ENCODE peak calls at places on chromosomes 16 and 17, in five cellular contexts. One of them, this sample, is unnamed.

GRCh38 chr16:86566601-86566965 is at the start of gene FOXC2:
- ATAC-seq in aorta: peak
- ATAC-seq in activated T-cell treated with anti-CD3 and anti-CD28 coated beads, Interleukin-2, amount 50 U/mL, for 72 hours: peak
- ATAC-seq in sciatic nerve: peak
- ATAC-seq in upper lobe of right lung: peak
- ATAC-seq in this sample: peak

GRCh38 chr17:17445925-17446665 is 30.7 kb upstream of the MED9 start:
- ATAC-seq in upper lobe of right lung: peak
- ATAC-seq in sciatic nerve: peak
- ATAC-seq in aorta: peak
- ATAC-seq in activated T-cell treated with anti-CD3 and anti-CD28 coated beads, Interleukin-2, amount 50 U/mL, for 72 hours: no peak
- ATAC-seq in this sample: peak

GRCh38 chr16:85056211-85056748 is 28.7 kb downstream of the KIAA0513 start:
- ATAC-seq in upper lobe of right lung: peak
- ATAC-seq in activated T-cell treated with anti-CD3 and anti-CD28 coated beads, Interleukin-2, amount 50 U/mL, for 72 hours: no peak
- ATAC-seq in aorta: peak
- ATAC-seq in sciatic nerve: peak
- ATAC-seq in this sample: peak

GRCh38 chr17:80195671-80196529 is 24.2 kb downstream of the SGSH start:
- ATAC-seq in sciatic nerve: no peak
- ATAC-seq in upper lobe of right lung: peak
- ATAC-seq in aorta: no peak
- ATAC-seq in activated T-cell treated with anti-CD3 and anti-CD28 coated beads, Interleukin-2, amount 50 U/mL, for 72 hours: peak
- ATAC-seq in this sample: no peak

GRCh38 chr16:19700319-19700781 is 17.7 kb downstream of the KNOP1 start:
- ATAC-seq in upper lobe of right lung: no peak
- ATAC-seq in aorta: no peak
- ATAC-seq in activated T-cell treated with anti-CD3 and anti-CD28 coated beads, Interleukin-2, amount 50 U/mL, for 72 hours: no peak
- ATAC-seq in sciatic nerve: no peak
- ATAC-seq in this sample: peak

GRCh38 chr17:38554430-38555350 is 51.1 kb downstream of the SRCIN1 start:
- ATAC-seq in aorta: no peak
- ATAC-seq in activated T-cell treated with anti-CD3 and anti-CD28 coated beads, Interleukin-2, amount 50 U/mL, for 72 hours: no peak
- ATAC-seq in upper lobe of right lung: no peak
- ATAC-seq in sciatic nerve: no peak
- ATAC-seq in this sample: no peak

GRCh38 chr17:10278218-10278617 is 79.8 kb upstream of the GAS7 start:
- ATAC-seq in activated T-cell treated with anti-CD3 and anti-CD28 coated beads, Interleukin-2, amount 50 U/mL, for 72 hours: no peak
- ATAC-seq in sciatic nerve: peak
- ATAC-seq in aorta: no peak
- ATAC-seq in upper lobe of right lung: no peak
- ATAC-seq in this sample: no peak

GRCh38 chr17:37458805-37459204 is 30.9 kb upstream of the DUSP14 start:
- ATAC-seq in aorta: no peak
- ATAC-seq in upper lobe of right lung: no peak
- ATAC-seq in sciatic nerve: no peak
- ATAC-seq in activated T-cell treated with anti-CD3 and anti-CD28 coated beads, Interleukin-2, amount 50 U/mL, for 72 hours: no peak
- ATAC-seq in this sample: no peak

GRCh38 chr17:34892864-34893263 is 68.4 kb downstream of the CCT6B start:
- ATAC-seq in upper lobe of right lung: no peak
- ATAC-seq in activated T-cell treated with anti-CD3 and anti-CD28 coated beads, Interleukin-2, amount 50 U/mL, for 72 hours: no peak
- ATAC-seq in sciatic nerve: no peak
- ATAC-seq in aorta: no peak
- ATAC-seq in this sample: no peak

GRCh38 chr16:67703626-67704025 is 15.5 kb downstream of the GFOD2 start:
- ATAC-seq in aorta: no peak
- ATAC-seq in sciatic nerve: no peak
- ATAC-seq in activated T-cell treated with anti-CD3 and anti-CD28 coated beads, Interleukin-2, amount 50 U/mL, for 72 hours: peak
- ATAC-seq in upper lobe of right lung: no peak
- ATAC-seq in this sample: no peak

GRCh38 chr16:1293921-1294656 is 15.3 kb upstream of the UBE2I start:
- ATAC-seq in aorta: no peak
- ATAC-seq in activated T-cell treated with anti-CD3 and anti-CD28 coated beads, Interleukin-2, amount 50 U/mL, for 72 hours: no peak
- ATAC-seq in sciatic nerve: no peak
- ATAC-seq in upper lobe of right lung: no peak
- ATAC-seq in this sample: no peak

GRCh38 chr17:64355536-64356303 is 34.9 kb downstream of the PECAM1 start:
- ATAC-seq in upper lobe of right lung: peak
- ATAC-seq in sciatic nerve: no peak
- ATAC-seq in activated T-cell treated with anti-CD3 and anti-CD28 coated beads, Interleukin-2, amount 50 U/mL, for 72 hours: peak
- ATAC-seq in aorta: no peak
- ATAC-seq in this sample: peak

GRCh38 chr17:60325730-60326524 is 66.0 kb downstream of the USP32 start:
- ATAC-seq in upper lobe of right lung: no peak
- ATAC-seq in activated T-cell treated with anti-CD3 and anti-CD28 coated beads, Interleukin-2, amount 50 U/mL, for 72 hours: no peak
- ATAC-seq in sciatic nerve: no peak
- ATAC-seq in aorta: no peak
- ATAC-seq in this sample: no peak

GRCh38 chr16:10558746-10559641 is 21.4 kb downstream of the EMP2 start:
- ATAC-seq in aorta: peak
- ATAC-seq in activated T-cell treated with anti-CD3 and anti-CD28 coated beads, Interleukin-2, amount 50 U/mL, for 72 hours: no peak
- ATAC-seq in sciatic nerve: peak
- ATAC-seq in upper lobe of right lung: peak
- ATAC-seq in this sample: peak

GRCh38 chr17:3695129-3695722 is 729 bp downstream of the P2RX5 start:
- ATAC-seq in aorta: peak
- ATAC-seq in activated T-cell treated with anti-CD3 and anti-CD28 coated beads, Interleukin-2, amount 50 U/mL, for 72 hours: peak
- ATAC-seq in upper lobe of right lung: no peak
- ATAC-seq in sciatic nerve: no peak
- ATAC-seq in this sample: no peak

GRCh38 chr16:29192329-29193247 is 207.7 kb downstream of the LAT start:
- ATAC-seq in sciatic nerve: no peak
- ATAC-seq in aorta: peak
- ATAC-seq in upper lobe of right lung: peak
- ATAC-seq in activated T-cell treated with anti-CD3 and anti-CD28 coated beads, Interleukin-2, amount 50 U/mL, for 72 hours: no peak
- ATAC-seq in this sample: no peak

GRCh38 chr16:12971216-12971615 is 69.8 kb downstream of the SHISA9 start:
- ATAC-seq in activated T-cell treated with anti-CD3 and anti-CD28 coated beads, Interleukin-2, amount 50 U/mL, for 72 hours: no peak
- ATAC-seq in aorta: no peak
- ATAC-seq in upper lobe of right lung: no peak
- ATAC-seq in sciatic nerve: no peak
- ATAC-seq in this sample: no peak

GRCh38 chr16:81708459-81709368 is 70.4 kb upstream of the PLCG2 start:
- ATAC-seq in upper lobe of right lung: peak
- ATAC-seq in aorta: no peak
- ATAC-seq in sciatic nerve: no peak
- ATAC-seq in activated T-cell treated with anti-CD3 and anti-CD28 coated beads, Interleukin-2, amount 50 U/mL, for 72 hours: no peak
- ATAC-seq in this sample: no peak

GRCh38 chr17:82751171-82751570 is 694 bp upstream of the TBCD start:
- ATAC-seq in sciatic nerve: peak
- ATAC-seq in aorta: no peak
- ATAC-seq in upper lobe of right lung: no peak
- ATAC-seq in activated T-cell treated with anti-CD3 and anti-CD28 coated beads, Interleukin-2, amount 50 U/mL, for 72 hours: peak
- ATAC-seq in this sample: peak

GRCh38 chr16:72172105-72173034 is at the start of gene PMFBP1:
- ATAC-seq in aorta: peak
- ATAC-seq in upper lobe of right lung: peak
- ATAC-seq in activated T-cell treated with anti-CD3 and anti-CD28 coated beads, Interleukin-2, amount 50 U/mL, for 72 hours: peak
- ATAC-seq in sciatic nerve: peak
- ATAC-seq in this sample: peak

This sample was measured in gastroesophageal sphincter.